ENCODE peak calls at places on chromosomes 7 and 10, in six cellular contexts. O is activated naive CD4-positive, alpha-beta T cell treated with anti-CD3 and anti-CD28 coated beads for 36 hours; H is Daoy; G is thoracic aorta; A is stimulated activated CD8-positive, alpha-beta memory T cell treated with anti-CD3 and anti-CD28 coated beads, Interleukin-4, amount 100 ng/mL, for 24 hours; L is lower lobe of right lung. R is an unnamed sample.

GRCh38 chr10:84267503-84268126 is 22.8 kb downstream of the RGR start:
- DNase-seq in A (peak; percentile 64), O (peak; percentile 96), G (no peak), L (peak; percentile 67), H (peak; percentile 55), R (no peak)

GRCh38 chr7:150997817-150998216 is 7.0 kb downstream of the NOS3 start:
- DNase-seq in L (no peak), H (no peak), G (no peak), O (no peak), A (no peak), R (no peak)

GRCh38 chr7:129522088-129522970 is 20.0 kb downstream of the SMKR1 start:
- DNase-seq in G (no peak), O (no peak), L (no peak), A (no peak), H (no peak), R (no peak)

GRCh38 chr10:129491123-129491734 is 24.2 kb downstream of the MGMT start:
- DNase-seq in O (no peak), G (no peak), L (no peak), A (no peak), H (no peak), R (no peak)

GRCh38 chr10:132676193-132676891 is 109.6 kb downstream of the NKX6-2 start:
- DNase-seq in H (no peak), G (no peak), L (peak; percentile 38), O (no peak), A (no peak), R (no peak)

GRCh38 chr7:131183611-131184119 is 144.0 kb upstream of the MKLN1 start:
- DNase-seq in H (no peak), O (peak; percentile 59), A (no peak), L (no peak), G (no peak), R (no peak)

GRCh38 chr10:13684813-13685511 is 98.2 kb downstream of the PRPF18 start:
- DNase-seq in G (no peak), L (no peak), A (no peak), O (no peak), H (no peak), R (no peak)

GRCh38 chr7:22702516-22702915 is 24.5 kb upstream of the IL6 start:
- DNase-seq in A (no peak), O (no peak), G (no peak), L (no peak), H (no peak), R (no peak)

GRCh38 chr10:106898441-106898840 is 266.1 kb downstream of the SORCS1 start:
- DNase-seq in G (no peak), O (no peak), A (no peak), L (no peak), H (no peak), R (no peak)

GRCh38 chr7:111663771-111664170 is 101.5 kb upstream of the IMMP2L start:
- DNase-seq in H (no peak), O (no peak), L (no peak), A (no peak), G (no peak), R (no peak)

GRCh38 chr7:130397056-130397455 is 16.8 kb downstream of the CPA1 start:
- DNase-seq in G (no peak), H (no peak), O (no peak), L (no peak), A (no peak), R (no peak)

GRCh38 chr10:68684413-68684812 is 36.6 kb upstream of the CCAR1 start:
- DNase-seq in O (no peak), A (no peak), H (no peak), L (no peak), G (no peak), R (no peak)

GRCh38 chr7:143181349-143181748 is 1.9 kb upstream of the TAS2R39 start:
- DNase-seq in L (no peak), H (no peak), O (no peak), A (no peak), G (no peak), R (no peak)

GRCh38 chr7:155803418-155804376 is 8.6 kb downstream of the SHH start:
- DNase-seq in H (peak; percentile 73), O (no peak), A (no peak), G (no peak), L (peak; percentile 91), R (no peak)

GRCh38 chr10:110671788-110672579 is 27.8 kb downstream of the RBM20 start:
- DNase-seq in G (peak; percentile 28), O (peak; percentile 76), L (peak; percentile 77), H (peak; percentile 69), A (peak; percentile 66), R (peak; percentile 53)

GRCh38 chr7:665751-666453 is 60.6 kb upstream of the DNAAF5 start:
- DNase-seq in G (no peak), A (no peak), L (no peak), H (no peak), O (no peak), R (no peak)

GRCh38 chr10:1550291-1550595 is 187.1 kb downstream of the ADARB2 start:
- DNase-seq in O (no peak), G (no peak), A (no peak), H (peak; percentile 23), L (no peak), R (no peak)

GRCh38 chr10:5775705-5776104 is 37.5 kb downstream of the GDI2 start:
- DNase-seq in H (no peak), L (peak; percentile 64), O (peak; percentile 86), G (no peak), A (peak; percentile 55), R (no peak)

GRCh38 chr7:125530553-125530952 is 600.9 kb upstream of the POT1 start:
- DNase-seq in O (no peak), G (no peak), H (no peak), A (no peak), L (no peak), R (no peak)

GRCh38 chr10:117132751-117133231 is 5.3 kb downstream of the VAX1 start:
- DNase-seq in O (no peak), H (no peak), L (no peak), A (no peak), G (no peak), R (no peak)

GRCh38 chr7:125618516-125618915 is 688.9 kb upstream of the POT1 start:
- DNase-seq in G (no peak), O (no peak), L (no peak), H (no peak), A (no peak), R (no peak)